ENCODE peak calls at places on chromosomes 12 and 14, in four cellular contexts. One of them, this sample, is unnamed.
A peak's percentile ranks its signal among the peaks of the same experiment; 100 is the strongest.

GRCh38 chr12:121209221-121209620 is 708 bp upstream of the P2RX4 start:
- DNase-seq in HepG2: no peak
- DNase-seq in GM12878: no peak
- DNase-seq in K562: no peak
- DNase-seq in this sample: no peak

GRCh38 chr12:96809522-96809921 is 97.5 kb upstream of the NEDD1 start:
- DNase-seq in HepG2: no peak
- DNase-seq in K562: no peak
- DNase-seq in GM12878: no peak
- DNase-seq in this sample: no peak

GRCh38 chr12:110785240-110785639 is 42.5 kb upstream of the PPP1CC start:
- DNase-seq in HepG2: no peak
- DNase-seq in GM12878: no peak
- DNase-seq in K562: peak; percentile 46
- DNase-seq in this sample: peak; percentile 28

GRCh38 chr14:90305176-90305601 is 26.6 kb downstream of the NRDE2 start:
- DNase-seq in HepG2: peak; percentile 58
- DNase-seq in K562: no peak
- DNase-seq in GM12878: no peak
- DNase-seq in this sample: no peak

GRCh38 chr12:26268841-26269553 is 73.6 kb downstream of the SSPN start:
- DNase-seq in GM12878: no peak
- DNase-seq in HepG2: peak; percentile 18
- DNase-seq in K562: no peak
- DNase-seq in this sample: no peak

GRCh38 chr12:116415408-116416108 is 138.1 kb upstream of the MED13L start:
- DNase-seq in K562: no peak
- DNase-seq in GM12878: no peak
- DNase-seq in HepG2: no peak
- DNase-seq in this sample: no peak

GRCh38 chr14:91884664-91885063 is 17.3 kb upstream of the TC2N start:
- DNase-seq in GM12878: no peak
- DNase-seq in K562: no peak
- DNase-seq in HepG2: no peak
- DNase-seq in this sample: no peak

GRCh38 chr12:96060041-96060440 is 24.7 kb upstream of the LTA4H start:
- DNase-seq in GM12878: no peak
- DNase-seq in HepG2: no peak
- DNase-seq in K562: no peak
- DNase-seq in this sample: no peak

GRCh38 chr12:10031771-10032175 is 1.3 kb downstream of the CLEC9A start:
- DNase-seq in K562: no peak
- DNase-seq in GM12878: no peak
- DNase-seq in HepG2: no peak
- DNase-seq in this sample: no peak

GRCh38 chr14:53538316-53538851 is 385.3 kb upstream of the DDHD1 start:
- DNase-seq in HepG2: no peak
- DNase-seq in GM12878: no peak
- DNase-seq in K562: no peak
- DNase-seq in this sample: no peak

GRCh38 chr14:78644824-78645559 is 474.8 kb downstream of the NRXN3 start:
- DNase-seq in K562: no peak
- DNase-seq in GM12878: no peak
- DNase-seq in HepG2: no peak
- DNase-seq in this sample: no peak

GRCh38 chr12:119061208-119061796 is 80.0 kb downstream of the SRRM4 start:
- DNase-seq in HepG2: peak; percentile 27
- DNase-seq in K562: peak; percentile 78
- DNase-seq in GM12878: no peak
- DNase-seq in this sample: peak; percentile 47

GRCh38 chr12:89350661-89351488 is 1.4 kb downstream of the DUSP6 start:
- DNase-seq in K562: no peak
- DNase-seq in GM12878: no peak
- DNase-seq in HepG2: no peak
- DNase-seq in this sample: no peak
- TF ChIP-seq BHLHE40 in K562: no peak
- TF ChIP-seq BHLHE40 in GM12878: no peak
- TF ChIP-seq BHLHE40 in HepG2: no peak
- TF ChIP-seq BHLHE40 in this sample: no peak

GRCh38 chr14:75800792-75801191 is 139.7 kb downstream of the TTLL5 start:
- DNase-seq in HepG2: no peak
- DNase-seq in K562: peak; percentile 3
- DNase-seq in GM12878: no peak
- DNase-seq in this sample: no peak
- TF ChIP-seq TARDBP in HepG2: no peak
- TF ChIP-seq TARDBP in K562: no peak
- TF ChIP-seq TARDBP in GM12878: no peak
- TF ChIP-seq TARDBP in this sample: no peak

DNA sequence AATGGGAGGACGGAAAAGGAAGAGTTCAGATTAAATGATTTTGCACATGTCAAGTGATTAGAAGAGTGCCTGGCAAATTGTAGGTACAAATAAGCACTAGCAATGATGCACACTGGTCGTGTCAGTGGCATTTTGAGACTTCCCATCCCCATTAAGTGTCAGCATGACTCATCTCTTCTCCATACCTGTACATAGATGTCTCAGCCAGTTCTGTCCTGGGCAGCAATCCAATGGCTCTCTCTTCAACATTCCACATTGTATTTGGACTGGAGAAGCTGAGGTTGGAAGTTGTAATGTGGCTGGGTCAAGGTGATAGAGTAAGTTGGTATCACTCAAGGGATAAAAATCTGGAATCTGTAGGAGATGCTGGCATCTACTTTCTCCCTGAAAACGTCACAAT is 742.7 kb downstream of the VRK1 start:
- DNase-seq in HepG2: no peak
- DNase-seq in K562: no peak
- DNase-seq in GM12878: no peak
- DNase-seq in this sample: no peak
- TF ChIP-seq BHLHE40 in HepG2: no peak
- TF ChIP-seq BHLHE40 in K562: no peak
- TF ChIP-seq BHLHE40 in GM12878: no peak
- TF ChIP-seq BHLHE40 in this sample: no peak

GRCh38 chr14:31138301-31138700 is 69.3 kb downstream of the HECTD1 start:
- DNase-seq in HepG2: no peak
- DNase-seq in GM12878: no peak
- DNase-seq in K562: no peak
- DNase-seq in this sample: no peak

GRCh38 chr14:31137214-31137889 is 70.2 kb downstream of the HECTD1 start:
- DNase-seq in K562: no peak
- DNase-seq in GM12878: no peak
- DNase-seq in HepG2: no peak
- DNase-seq in this sample: no peak

GRCh38 chr14:31142455-31143087 is 65.0 kb downstream of the HECTD1 start:
- DNase-seq in HepG2: no peak
- DNase-seq in GM12878: no peak
- DNase-seq in K562: no peak
- DNase-seq in this sample: no peak

GRCh38 chr14:31139301-31139847 is 68.2 kb downstream of the HECTD1 start:
- DNase-seq in HepG2: no peak
- DNase-seq in K562: no peak
- DNase-seq in GM12878: no peak
- DNase-seq in this sample: no peak
- TF ChIP-seq TARDBP in HepG2: no peak
- TF ChIP-seq TARDBP in K562: no peak
- TF ChIP-seq TARDBP in GM12878: no peak
- TF ChIP-seq TARDBP in this sample: no peak

DNA sequence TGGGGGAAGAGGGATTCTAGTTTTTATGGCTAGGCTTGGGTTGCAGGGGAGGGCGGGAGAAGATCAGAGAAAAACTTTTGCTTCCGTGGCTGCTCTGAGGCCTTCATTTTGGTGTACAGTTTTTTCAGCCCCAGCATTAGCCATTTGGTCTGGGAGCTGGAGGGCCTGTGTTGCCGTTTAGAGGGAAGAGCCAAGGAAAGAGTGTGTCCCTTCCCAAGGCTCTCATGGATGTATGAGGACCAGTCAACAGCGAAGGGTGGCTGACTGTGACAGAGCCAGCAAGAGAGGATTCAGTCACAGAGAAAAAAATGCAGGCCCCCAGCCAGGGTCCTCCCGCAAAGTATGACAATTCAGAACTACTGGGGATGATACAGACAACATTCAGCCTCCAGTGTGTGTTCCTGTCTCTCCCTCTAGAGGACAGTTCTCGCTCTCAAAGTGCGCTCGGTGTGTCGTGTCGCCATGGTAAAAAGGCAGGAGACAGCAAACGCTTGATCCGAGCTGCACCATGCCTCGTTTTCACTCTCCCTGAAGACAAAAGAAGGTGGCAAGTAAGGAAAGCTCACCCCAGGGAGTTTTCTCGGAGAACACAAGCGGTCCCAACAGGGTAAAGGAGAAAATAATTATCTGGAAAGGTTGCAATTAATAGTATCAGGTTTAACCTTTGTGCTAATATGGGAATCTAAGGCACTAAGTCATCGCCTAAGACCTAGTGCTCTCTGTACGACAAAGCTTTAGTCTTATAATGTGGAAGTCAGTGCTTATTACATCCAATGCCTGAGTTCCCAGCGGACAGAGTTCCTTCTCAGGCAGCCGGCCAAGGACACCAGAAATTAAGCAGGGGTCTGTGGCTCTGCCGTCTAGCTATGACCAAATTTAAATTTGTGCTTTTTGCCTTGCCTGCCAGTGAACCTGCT is 157.3 kb upstream of the PLXNC1 start:
- DNase-seq in K562: peak; percentile 76
- DNase-seq in HepG2: peak; percentile 45
- DNase-seq in GM12878: no peak
- DNase-seq in this sample: no peak
- TF ChIP-seq BHLHE40 in K562: no peak
- TF ChIP-seq BHLHE40 in HepG2: no peak
- TF ChIP-seq BHLHE40 in GM12878: no peak
- TF ChIP-seq BHLHE40 in this sample: no peak

GRCh38 chr14:95463173-95463901 is 53.1 kb downstream of the SYNE3 start:
- DNase-seq in K562: no peak
- DNase-seq in HepG2: no peak
- DNase-seq in GM12878: no peak
- DNase-seq in this sample: no peak
- TF ChIP-seq TARDBP in K562: no peak
- TF ChIP-seq TARDBP in HepG2: no peak
- TF ChIP-seq TARDBP in GM12878: no peak
- TF ChIP-seq TARDBP in this sample: no peak

GRCh38 chr14:76377675-76378074 is 1.7 kb downstream of the ESRRB start:
- DNase-seq in GM12878: no peak
- DNase-seq in K562: no peak
- DNase-seq in HepG2: no peak
- DNase-seq in this sample: no peak

GRCh38 chr14:76376878-76377523 is 1.1 kb downstream of the ESRRB start:
- DNase-seq in HepG2: no peak
- DNase-seq in K562: no peak
- DNase-seq in GM12878: no peak
- DNase-seq in this sample: peak; percentile 14

GRCh38 chr14:76375484-76375883 is 453 bp upstream of the ESRRB start:
- DNase-seq in GM12878: no peak
- DNase-seq in K562: no peak
- DNase-seq in HepG2: no peak
- DNase-seq in this sample: no peak

GRCh38 chr14:76376409-76376877 is 506 bp downstream of the ESRRB start:
- DNase-seq in K562: no peak
- DNase-seq in HepG2: no peak
- DNase-seq in GM12878: no peak
- DNase-seq in this sample: no peak

GRCh38 chr14:76376001-76376404 is at the start of gene ESRRB:
- DNase-seq in GM12878: no peak
- DNase-seq in K562: no peak
- DNase-seq in HepG2: no peak
- DNase-seq in this sample: peak; percentile 77
- TF ChIP-seq BHLHE40 in GM12878: no peak
- TF ChIP-seq BHLHE40 in K562: no peak
- TF ChIP-seq BHLHE40 in HepG2: no peak
- TF ChIP-seq BHLHE40 in this sample: no peak

DNA sequence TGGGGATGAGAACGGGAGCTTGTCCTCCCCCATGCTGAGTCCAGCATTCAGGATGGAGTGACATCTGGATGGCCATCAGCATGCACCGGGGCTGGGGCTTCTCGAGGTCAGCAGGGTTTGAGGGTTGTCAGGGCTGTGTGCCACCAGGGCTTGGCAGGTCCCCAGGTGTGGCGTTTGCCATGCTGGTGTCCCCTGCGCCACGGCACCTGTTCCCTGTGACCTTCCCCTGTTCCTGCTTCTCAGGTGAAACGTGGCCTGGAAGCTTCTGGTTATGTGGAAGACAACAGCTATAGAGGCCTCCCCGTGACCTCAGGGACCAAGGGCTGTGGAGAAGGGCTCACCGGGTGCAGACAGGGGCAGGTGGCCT is 152.4 kb downstream of the KIF26A start:
- DNase-seq in GM12878: no peak
- DNase-seq in K562: no peak
- DNase-seq in HepG2: no peak
- DNase-seq in this sample: no peak
- TF ChIP-seq TARDBP in GM12878: no peak
- TF ChIP-seq TARDBP in K562: no peak
- TF ChIP-seq TARDBP in HepG2: no peak
- TF ChIP-seq TARDBP in this sample: no peak

This sample was measured in HEK293T.